ENCODE peak calls at places on chromosomes 7 and 10, in nine cellular contexts. B, L, R, Y, Z, I, D, M and O are unnamed samples.

GRCh38 chr10:113736576-113736975 is 14.9 kb upstream of the PLEKHS1 start:
- DNase-seq in M (no peak), Z (no peak), L (no peak), Y (no peak), R (no peak), B (no peak), D (no peak), I (no peak), O (no peak)

GRCh38 chr7:50404392-50404791 is 45.8 kb downstream of the FIGNL1 start:
- DNase-seq in L (no peak), M (no peak), I (no peak), R (no peak), B (no peak), Z (no peak), Y (peak), D (no peak), O (no peak)

GRCh38 chr7:96495751-96496216 is 173.9 kb upstream of the SLC25A13 start:
- DNase-seq in Z (peak), B (no peak), Y (no peak), I (no peak), D (no peak), M (no peak), L (no peak), R (no peak), O (no peak)

GRCh38 chr10:75926763-75927162 is 495.3 kb downstream of the LRMDA start:
- DNase-seq in I (no peak), L (no peak), Y (peak), D (no peak), Z (no peak), M (peak), B (no peak), R (no peak), O (no peak)

GRCh38 chr10:591646-592045 is 97.8 kb downstream of the DIP2C start:
- DNase-seq in R (no peak), Y (no peak), Z (no peak), L (no peak), M (no peak), I (no peak), B (no peak), D (no peak), O (no peak)

GRCh38 chr10:129491123-129491734 is 24.2 kb downstream of the MGMT start:
- DNase-seq in Z (peak), M (peak), R (no peak), L (no peak), Y (no peak), B (no peak), D (no peak), I (no peak), O (peak)

GRCh38 chr7:43658718-43659548 is 70.4 kb downstream of the COA1 start:
- DNase-seq in M (peak), L (no peak), B (no peak), Z (no peak), D (no peak), I (no peak), R (no peak), Y (no peak), O (no peak)

GRCh38 chr10:69345402-69345801 is 67.1 kb downstream of the HK1 start:
- DNase-seq in R (peak), I (no peak), Z (no peak), B (no peak), Y (peak), L (no peak), M (no peak), D (no peak), O (no peak)

GRCh38 chr7:118232837-118233236 is 8.3 kb downstream of the ANKRD7 start:
- DNase-seq in M (no peak), Z (no peak), R (no peak), Y (no peak), D (no peak), I (no peak), L (no peak), B (no peak), O (peak)

GRCh38 chr7:46990761-46991160 is 591.1 kb downstream of the TNS3 start:
- DNase-seq in B (no peak), I (no peak), Z (no peak), R (no peak), Y (no peak), L (no peak), M (peak), D (no peak), O (no peak)

GRCh38 chr7:55020481-55020871 is 1.7 kb downstream of the EGFR start:
- DNase-seq in R (peak), I (no peak), B (peak), Z (no peak), Y (no peak), L (no peak), D (peak), M (peak), O (peak)

GRCh38 chr7:80018941-80019808 is 115.5 kb upstream of the GNAI1 start:
- DNase-seq in R (no peak), Z (peak), L (peak), B (no peak), M (peak), Y (peak), I (no peak), D (no peak), O (no peak)

GRCh38 chr7:135929692-135930091 is 47.5 kb downstream of the MTPN start:
- DNase-seq in L (no peak), D (peak), Y (no peak), B (no peak), Z (no peak), I (no peak), R (no peak), M (no peak), O (no peak)

GRCh38 chr7:38186593-38187314 is 8.7 kb downstream of the STARD3NL start:
- DNase-seq in L (no peak), Y (peak), R (no peak), D (no peak), M (peak), I (no peak), Z (peak), B (no peak), O (peak)

GRCh38 chr10:73991846-73992245 is 6.1 kb upstream of the VCL start:
- DNase-seq in Z (peak), I (no peak), L (no peak), B (peak), R (no peak), D (no peak), M (no peak), Y (no peak), O (no peak)

GRCh38 chr7:93249749-93250148 is 17.6 kb downstream of the VPS50 start:
- DNase-seq in R (no peak), B (no peak), Z (no peak), M (peak), L (no peak), I (no peak), D (no peak), Y (peak), O (no peak)

GRCh38 chr7:105685099-105685609 is 103.9 kb upstream of the EFCAB10 start:
- DNase-seq in Y (no peak), R (no peak), D (no peak), I (no peak), Z (no peak), M (peak), L (no peak), B (no peak), O (no peak)

GRCh38 chr10:75653761-75654160 is 222.3 kb downstream of the LRMDA start:
- DNase-seq in Y (no peak), B (no peak), Z (no peak), D (no peak), L (no peak), I (no peak), R (no peak), M (no peak), O (no peak)

DNA sequence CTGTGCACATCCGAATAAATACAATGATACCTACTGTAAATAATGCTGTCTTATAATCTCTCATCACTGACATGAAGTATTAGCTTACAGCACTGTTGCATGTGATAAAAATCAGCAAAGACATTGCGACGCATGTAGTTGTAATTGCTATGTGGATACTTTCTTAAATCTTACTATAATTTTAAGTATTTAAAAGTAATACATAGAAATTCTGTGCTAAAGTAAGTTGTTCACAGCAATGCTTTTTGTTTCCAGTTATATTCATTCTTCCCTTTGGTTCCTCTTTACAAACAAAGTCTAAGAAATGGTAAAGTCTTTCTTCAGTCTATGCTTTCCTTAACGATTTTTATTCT is 113.7 kb upstream of the DGKB start:
- DNase-seq in M (no peak), D (no peak), Y (no peak), Z (no peak), R (no peak), B (no peak), I (no peak), L (no peak), O (no peak)
- TF ChIP-seq CTCF in M (no peak), D (no peak), Y (peak), Z (no peak), R (no peak), B (no peak), I (no peak), L (peak), O (no peak)

DNA sequence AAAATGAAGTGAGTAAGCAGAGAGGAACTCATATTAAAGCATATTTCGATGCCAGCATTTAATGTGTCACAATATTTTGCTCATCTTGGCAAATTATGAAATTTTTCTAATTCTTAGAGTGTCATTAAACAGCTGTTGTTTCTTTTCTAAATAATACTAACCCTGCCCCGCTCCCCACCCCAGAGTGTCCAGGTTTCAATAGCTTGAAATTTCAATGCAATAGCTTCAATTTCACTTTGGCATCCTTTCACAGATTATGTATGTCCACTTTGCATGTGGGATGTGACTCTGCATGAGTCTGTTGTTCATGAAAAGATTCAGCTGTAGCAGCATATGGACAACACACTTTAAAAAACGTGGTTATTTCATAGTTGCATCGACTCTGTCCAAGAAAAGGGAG is 64.9 kb upstream of the CREB5 start:
- DNase-seq in D (no peak), I (no peak), M (peak), R (no peak), B (no peak), Y (no peak), Z (no peak), L (no peak), O (no peak)
- H3K4me3 ChIP-seq in D (no peak), I (no peak), M (no peak), R (no peak), B (no peak), Y (no peak), Z (no peak), L (no peak), O (no peak)

GRCh38 chr10:83965473-83965872 is 173.8 kb upstream of the GHITM start:
- DNase-seq in I (no peak), B (no peak), Y (peak), L (no peak), D (no peak), M (no peak), R (no peak), Z (peak), O (no peak)

GRCh38 chr10:83963446-83963845 is 175.9 kb upstream of the GHITM start:
- DNase-seq in I (no peak), M (no peak), R (no peak), L (no peak), Y (no peak), B (no peak), D (no peak), Z (no peak), O (no peak)

GRCh38 chr10:83959330-83959729 is 180.0 kb upstream of the GHITM start:
- DNase-seq in Y (no peak), M (no peak), L (no peak), R (no peak), D (no peak), Z (peak), I (no peak), B (no peak), O (no peak)

GRCh38 chr10:83960125-83960524 is 179.2 kb upstream of the GHITM start:
- DNase-seq in Y (no peak), R (no peak), I (no peak), L (no peak), D (no peak), Z (no peak), B (no peak), M (no peak), O (no peak)

GRCh38 chr10:83961620-83962019 is 177.7 kb upstream of the GHITM start:
- DNase-seq in B (no peak), R (no peak), D (no peak), Z (peak), I (no peak), M (no peak), Y (no peak), L (no peak), O (no peak)
- TF ChIP-seq CTCF in B (no peak), R (no peak), D (no peak), Z (peak), I (no peak), M (no peak), Y (peak), L (peak), O (no peak)

DNA sequence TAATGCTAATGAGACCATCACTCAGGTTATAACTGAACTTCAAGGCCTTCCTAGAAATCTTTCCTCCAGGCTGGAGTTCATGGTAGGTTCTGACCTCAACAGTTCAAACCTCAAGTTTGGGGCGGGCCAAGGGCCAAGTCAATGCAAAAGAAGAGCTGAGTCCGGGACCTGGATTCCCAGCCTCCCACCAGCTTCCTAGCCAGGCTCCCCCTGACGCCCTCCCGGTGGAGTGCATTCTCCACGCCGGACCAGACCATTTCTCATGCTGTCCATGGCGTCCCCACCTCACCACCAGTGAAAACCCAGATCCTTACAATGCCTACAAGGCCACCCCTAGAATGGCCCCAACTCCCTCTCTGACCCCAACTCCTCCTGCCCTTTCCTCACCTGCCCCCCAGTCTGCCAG is 834 bp upstream of the PDLIM1 start:
- DNase-seq in M (no peak), D (no peak), L (no peak), I (no peak), B (no peak), R (no peak), Z (no peak), Y (no peak), O (no peak)
- H3K4me3 ChIP-seq in M (no peak), D (peak), L (no peak), I (peak), B (peak), R (no peak), Z (no peak), Y (no peak), O (no peak)

DNA sequence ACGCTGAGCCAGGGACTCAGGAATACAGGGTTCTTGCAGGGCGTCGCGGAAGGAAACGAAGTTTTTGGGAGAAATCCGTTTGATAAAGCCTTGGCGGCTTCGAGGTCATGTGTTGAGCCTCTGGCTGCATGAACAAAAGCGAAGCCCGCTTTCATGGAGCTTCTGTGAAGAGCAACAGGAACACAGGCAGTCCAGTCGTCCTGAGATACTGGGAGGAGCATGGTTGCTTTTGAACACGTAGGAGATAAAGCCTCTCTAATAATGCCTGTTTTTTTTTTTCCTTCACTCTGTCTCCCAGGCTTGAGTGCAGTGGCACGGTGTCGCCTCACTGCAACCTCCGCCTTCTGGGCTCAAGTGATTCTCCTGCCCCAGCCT is 455 bp upstream of the ZNF32 start:
- DNase-seq in B (no peak), I (no peak), M (no peak), R (no peak), L (no peak), Z (no peak), Y (no peak), D (no peak), O (no peak)
- TF ChIP-seq CTCF in B (no peak), I (no peak), M (no peak), R (no peak), L (no peak), Z (no peak), Y (no peak), D (no peak), O (no peak)

GRCh38 chr10:11246752-11247467 is 229.2 kb downstream of the CELF2 start:
- DNase-seq in B (no peak), R (no peak), M (no peak), D (no peak), L (no peak), Y (no peak), I (no peak), Z (no peak), O (no peak)
- H3K4me3 ChIP-seq in B (no peak), R (no peak), M (no peak), D (no peak), L (no peak), Y (no peak), I (no peak), Z (no peak), O (no peak)

DNA sequence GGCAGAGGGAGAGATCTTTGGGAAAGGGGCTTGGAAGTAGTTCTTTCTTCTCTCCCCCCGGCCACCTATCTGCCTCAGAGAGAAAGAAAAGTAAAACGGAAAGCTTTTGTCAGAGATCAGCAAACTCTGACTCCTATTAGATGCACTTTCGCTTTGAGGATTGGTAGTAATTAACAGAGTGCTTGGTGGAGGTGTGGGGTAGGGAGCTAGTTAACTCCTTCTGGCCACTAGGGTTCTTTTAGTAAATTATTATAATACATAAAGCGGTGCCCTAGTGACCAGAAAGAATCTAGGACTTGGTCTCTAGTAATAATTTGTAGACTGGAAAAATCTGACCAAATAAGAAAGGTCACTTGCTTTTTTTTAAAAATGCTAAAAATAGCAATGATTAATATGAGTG is 54.6 kb downstream of the CPVL start:
- DNase-seq in R (no peak), L (no peak), Y (no peak), D (no peak), B (no peak), I (no peak), M (no peak), Z (no peak), O (no peak)
- TF ChIP-seq CTCF in R (no peak), L (no peak), Y (peak), D (no peak), B (no peak), I (no peak), M (no peak), Z (no peak), O (peak)

GRCh38 chr7:123580406-123581161 is 21.0 kb upstream of the ASB15 start:
- DNase-seq in R (no peak), Y (peak), L (peak), I (no peak), M (peak), Z (peak), B (no peak), D (no peak), O (no peak)
- H3K4me3 ChIP-seq in R (no peak), Y (no peak), L (no peak), I (no peak), M (no peak), Z (no peak), B (no peak), D (no peak), O (no peak)